ENCODE peak calls at places on chromosomes 4 and X, in seven cellular contexts. Q, V, W, A, P, B and C are unnamed samples.

GRCh38 chr4:3176625-3177229 is 72.2 kb upstream of the MSANTD1 start:
- DNase-seq in Q (no peak), V (no peak), W (no peak), A (no peak), P (no peak), B (no peak), C (no peak)

GRCh38 chr4:153137677-153138630 is 66.3 kb upstream of the TRIM2 start:
- DNase-seq in Q (no peak), V (no peak), W (no peak), A (no peak), P (no peak), B (peak; percentile 13), C (no peak)

GRCh38 chrX:29652484-29652883 is 562.9 kb upstream of the MAGEB2 start:
- DNase-seq in Q (no peak), V (peak; percentile 86), W (no peak), A (peak; percentile 37), P (peak; percentile 70), B (peak; percentile 56), C (no peak)

GRCh38 chrX:143632625-143633387 is 3.1 kb downstream of the SLITRK4 start:
- DNase-seq in Q (no peak), V (no peak), W (peak; percentile 20), A (no peak), P (no peak), B (no peak), C (no peak)

GRCh38 chrX:36867143-36867542 is 141.0 kb upstream of the FAM47C start:
- DNase-seq in Q (no peak), V (peak; percentile 1), W (peak; percentile 1), A (peak; percentile 13), P (peak; percentile 20), B (peak; percentile 24), C (no peak)

GRCh38 chrX:118153270-118153669 is 36.7 kb upstream of the KLHL13 start:
- DNase-seq in Q (no peak), V (no peak), W (no peak), A (no peak), P (no peak), B (no peak), C (no peak)

GRCh38 chrX:38500886-38501285 is 60.5 kb upstream of the TSPAN7 start:
- DNase-seq in Q (no peak), V (no peak), W (no peak), A (no peak), P (no peak), B (no peak), C (no peak)

GRCh38 chr4:47562297-47562696 is 77.2 kb downstream of the ATP10D start:
- DNase-seq in Q (no peak), V (peak; percentile 56), W (no peak), A (no peak), P (no peak), B (no peak), C (no peak)

GRCh38 chrX:115311666-115312065 is 22.2 kb downstream of the LUZP4 start:
- DNase-seq in Q (no peak), V (peak; percentile 2), W (no peak), A (no peak), P (peak; percentile 6), B (no peak), C (no peak)

GRCh38 chrX:95893632-95894031 is 791.0 kb upstream of the DIAPH2 start:
- DNase-seq in Q (no peak), V (peak; percentile 16), W (no peak), A (no peak), P (peak; percentile 57), B (no peak), C (no peak)

GRCh38 chr4:172155838-172156345 is 342.7 kb downstream of the GALNTL6 start:
- DNase-seq in Q (no peak), V (no peak), W (no peak), A (no peak), P (no peak), B (no peak), C (no peak)

GRCh38 chr4:172308078-172308477 is 494.9 kb downstream of the GALNTL6 start:
- DNase-seq in Q (no peak), V (no peak), W (no peak), A (no peak), P (no peak), B (no peak), C (no peak)

GRCh38 chr4:6257243-6258025 is 12.2 kb upstream of the WFS1 start:
- DNase-seq in Q (no peak), V (peak; percentile 12), W (peak; percentile 35), A (no peak), P (peak; percentile 8), B (peak; percentile 8), C (no peak)

GRCh38 chr4:99078336-99078735 is 10.3 kb downstream of the ADH5 start:
- DNase-seq in Q (no peak), V (no peak), W (no peak), A (no peak), P (no peak), B (no peak), C (no peak)

GRCh38 chr4:141458501-141458900 is 177.9 kb upstream of the IL15 start:
- DNase-seq in Q (no peak), V (no peak), W (no peak), A (peak; percentile 3), P (no peak), B (peak; percentile 68), C (no peak)